ENCODE peak calls at places on chromosomes 11 and 22, in ten cellular contexts. Q is Caco-2, H is HCT116, N is fibroblast of lung, U is right atrium auricular region, M is SK-N-SH, R is astrocyte, K is GM23338, B is esophagus squamous epithelium, P is body of pancreas. W is an unnamed sample. For H3K36me3, the result is how much of the 10 kb centered on the place peaks cover.

GRCh38 chr11:20053572-20053971 is 106.7 kb downstream of the DBX1 start:
- DNase-seq in M (no peak), K (no peak), R (no peak), N (no peak), B (no peak), H (no peak), U (no peak), P (no peak), Q (no peak), W (no peak)

GRCh38 chr22:19086944-19087343 is 35.3 kb downstream of the DGCR2 start:
- DNase-seq in K (no peak), R (peak), H (no peak), M (no peak), B (no peak), P (no peak), U (no peak), Q (no peak), N (peak), W (no peak)

GRCh38 chr11:8056810-8057463 is 24.1 kb upstream of the TUB start:
- DNase-seq in B (no peak), H (no peak), M (no peak), N (peak), R (peak), U (peak), K (no peak), Q (no peak), P (no peak), W (no peak)

GRCh38 chr11:76139317-76139716 is 67.0 kb downstream of the WNT11 start:
- DNase-seq in N (no peak), P (no peak), U (no peak), Q (no peak), H (no peak), R (no peak), B (no peak), K (no peak), M (no peak), W (no peak)

GRCh38 chr22:44369241-44369652 is 56.5 kb upstream of the SHISAL1 start:
- DNase-seq in Q (no peak), K (peak), U (no peak), H (no peak), N (no peak), R (no peak), M (no peak), B (no peak), P (no peak), W (no peak)

GRCh38 chr22:45218974-45219373 is 21.7 kb downstream of the KIAA0930 start:
- DNase-seq in M (peak), P (no peak), H (no peak), K (no peak), N (peak), U (no peak), B (no peak), Q (no peak), R (no peak), W (no peak)

GRCh38 chr11:123577081-123577598 is 77.3 kb downstream of the SCN3B start:
- DNase-seq in R (peak), U (peak), N (peak), Q (peak), M (peak), B (no peak), K (peak), P (peak), H (peak), W (peak)

GRCh38 chr11:105577645-105578044 is 32.2 kb upstream of the GRIA4 start:
- DNase-seq in U (no peak), Q (no peak), N (peak), M (peak), P (no peak), R (peak), H (no peak), B (no peak), K (no peak), W (no peak)

GRCh38 chr11:8342821-8343681 is 79.4 kb upstream of the LMO1 start:
- DNase-seq in R (no peak), Q (no peak), H (no peak), N (no peak), B (no peak), K (no peak), M (peak), U (no peak), P (no peak), W (peak)

GRCh38 chr11:122209619-122210377 is 93.8 kb upstream of the BLID start:
- DNase-seq in H (no peak), M (peak), B (no peak), N (peak), Q (no peak), R (peak), P (peak), U (peak), K (no peak), W (no peak)

GRCh38 chr11:7571640-7572000 is 57.8 kb downstream of the PPFIBP2 start:
- DNase-seq in H (peak), B (no peak), R (peak), N (peak), M (peak), K (peak), P (peak), U (peak), Q (peak), W (no peak)

GRCh38 chr22:48949375-48950149 is 878.1 kb downstream of the BRD1 start:
- DNase-seq in P (no peak), R (no peak), H (no peak), U (peak), B (no peak), M (no peak), K (no peak), N (no peak), Q (no peak), W (no peak)

GRCh38 chr11:122637538-122637937 is 18.0 kb upstream of the UBASH3B start:
- DNase-seq in N (no peak), K (no peak), P (no peak), R (no peak), H (no peak), B (no peak), U (no peak), M (no peak), Q (peak), W (no peak)

GRCh38 chr11:76186776-76187279 is 19.5 kb downstream of the WNT11 start:
- DNase-seq in U (no peak), M (no peak), K (no peak), P (no peak), Q (no peak), B (no peak), R (no peak), H (no peak), N (no peak), W (no peak)

GRCh38 chr11:111582163-111582562 is 20.1 kb upstream of the SIK2 start:
- DNase-seq in P (no peak), M (no peak), H (no peak), R (no peak), B (no peak), K (no peak), U (no peak), N (no peak), Q (no peak), W (no peak)

GRCh38 chr22:26259510-26259909 is 90.2 kb downstream of the SEZ6L start:
- DNase-seq in N (peak), M (no peak), U (no peak), B (no peak), Q (peak), K (peak), P (no peak), R (peak), H (peak), W (no peak)

GRCh38 chr22:46641829-46642266 is 21.7 kb downstream of the GRAMD4 start:
- DNase-seq in Q (no peak), B (no peak), U (no peak), K (no peak), R (peak), P (no peak), M (no peak), H (no peak), N (peak), W (no peak)

GRCh38 chr11:19595840-19596751 is 116.5 kb upstream of the NAV2 start:
- DNase-seq in H (no peak), Q (no peak), U (peak), K (no peak), P (no peak), B (no peak), N (peak), M (peak), R (peak), W (no peak)

GRCh38 chr11:69916806-69917387 is 97.7 kb upstream of the FGF3 start:
- DNase-seq in K (no peak), R (no peak), Q (peak), N (no peak), M (no peak), B (no peak), P (no peak), U (no peak), H (no peak), W (no peak)

GRCh38 chr11:65781152-65781961 is 581 bp upstream of the AP5B1 start:
- DNase-seq in R (no peak), P (no peak), U (no peak), B (no peak), H (no peak), Q (peak), M (peak), N (no peak), K (peak), W (no peak)

GRCh38 chr11:45924036-45924915 is 1.8 kb downstream of the LARGE2 start:
- DNase-seq in K (no peak), P (peak), Q (peak), M (no peak), H (no peak), U (no peak), N (no peak), R (no peak), B (no peak), W (no peak)

GRCh38 chr11:44516688-44517301 is 48.7 kb upstream of the CD82 start:
- DNase-seq in M (peak), U (no peak), N (no peak), H (no peak), K (no peak), Q (no peak), P (no peak), R (no peak), B (no peak), W (no peak)

GRCh38 chr11:79312591-79313267 is 128.1 kb downstream of the TENM4 start:
- DNase-seq in U (no peak), R (no peak), H (no peak), P (no peak), M (no peak), K (no peak), Q (no peak), B (no peak), N (no peak), W (no peak)

GRCh38 chr11:124586247-124586860 is 16.6 kb downstream of the OR8A1 start:
- DNase-seq in K (peak), B (no peak), U (peak), Q (peak), P (peak), M (peak), N (peak), R (peak), H (peak), W (no peak)

GRCh38 chr11:124582565-124582964 is 12.8 kb downstream of the OR8A1 start:
- DNase-seq in U (no peak), B (no peak), K (no peak), P (no peak), M (no peak), N (no peak), H (no peak), R (no peak), Q (no peak), W (no peak)

GRCh38 chr11:124584681-124585372 is 15.0 kb downstream of the OR8A1 start:
- DNase-seq in R (no peak), P (no peak), H (no peak), B (no peak), M (no peak), Q (no peak), K (no peak), U (no peak), N (no peak), W (no peak)

GRCh38 chr11:124581817-124582216 is 12.0 kb downstream of the OR8A1 start:
- DNase-seq in P (no peak), R (no peak), H (no peak), N (no peak), B (no peak), K (no peak), U (no peak), M (no peak), Q (no peak), W (no peak)

DNA sequence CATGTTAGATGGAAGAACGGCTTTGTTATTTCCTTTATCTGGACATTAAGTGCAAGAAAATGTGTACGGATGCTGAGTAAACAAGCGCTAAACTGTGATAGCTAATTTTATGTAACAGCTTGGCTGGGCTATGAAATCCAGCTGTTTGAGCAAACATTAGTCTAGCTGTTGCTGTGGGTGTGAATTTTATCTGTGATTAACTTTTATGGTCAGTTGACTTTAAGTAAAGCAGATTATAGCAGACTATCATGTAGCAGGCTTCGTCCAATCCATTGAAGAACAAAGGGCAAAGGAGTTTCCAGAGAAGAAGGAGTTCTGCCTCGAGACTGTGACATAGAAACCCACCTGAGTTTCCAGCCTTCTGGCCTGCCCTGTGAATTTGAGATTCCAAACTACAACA is 14.0 kb downstream of the OR8A1 start:
- DNase-seq in B (no peak), M (no peak), N (no peak), R (no peak), Q (no peak), K (no peak), P (no peak), H (no peak), U (no peak), W (no peak)
- H3K4me3 ChIP-seq in B (no peak), M (no peak), N (no peak), R (no peak), Q (no peak), K (no peak), P (no peak), H (no peak), U (no peak), W (no peak)

GRCh38 chr22:41274856-41275255 is 11.1 kb downstream of the RANGAP1 start:
- DNase-seq in N (no peak), B (no peak), P (no peak), M (no peak), H (no peak), U (no peak), K (no peak), Q (no peak), R (no peak), W (no peak)

GRCh38 chr22:41273128-41273527 is 12.9 kb downstream of the RANGAP1 start:
- DNase-seq in B (no peak), K (no peak), R (no peak), N (no peak), M (no peak), U (no peak), H (no peak), Q (no peak), P (no peak), W (no peak)

GRCh38 chr22:41267958-41268357 is 18.0 kb downstream of the RANGAP1 start:
- DNase-seq in B (no peak), M (no peak), N (no peak), U (no peak), H (no peak), K (peak), Q (no peak), P (no peak), R (no peak), W (no peak)

GRCh38 chr22:41271787-41272186 is 14.2 kb downstream of the RANGAP1 start:
- DNase-seq in B (no peak), Q (no peak), H (no peak), R (no peak), P (no peak), K (no peak), N (no peak), U (no peak), M (no peak), W (no peak)
- TF ChIP-seq CTCF in B (peak), Q (no peak), H (no peak), R (no peak), P (no peak), K (no peak), N (no peak), U (no peak), M (no peak), W (no peak)

GRCh38 chr11:10181811-10182210 is 112.2 kb downstream of the SBF2 start:
- DNase-seq in N (peak), K (peak), R (peak), B (no peak), U (no peak), Q (no peak), P (no peak), H (peak), M (peak), W (no peak)
- H3K36me3 ChIP-seq in N (under half), K (under half), R (under half), B (under half), U (under half), Q (under half), P (under half), H (under half), M (under half), W (under half)

GRCh38 chr22:20267441-20268288 is 453 bp downstream of the RTN4R start:
- DNase-seq in M (peak), H (no peak), Q (no peak), B (no peak), K (peak), U (no peak), N (no peak), P (peak), R (no peak), W (no peak)
- H3K4me3 ChIP-seq in M (peak), H (peak), Q (peak), B (peak), K (peak), U (peak), N (no peak), P (no peak), R (no peak), W (no peak)

DNA sequence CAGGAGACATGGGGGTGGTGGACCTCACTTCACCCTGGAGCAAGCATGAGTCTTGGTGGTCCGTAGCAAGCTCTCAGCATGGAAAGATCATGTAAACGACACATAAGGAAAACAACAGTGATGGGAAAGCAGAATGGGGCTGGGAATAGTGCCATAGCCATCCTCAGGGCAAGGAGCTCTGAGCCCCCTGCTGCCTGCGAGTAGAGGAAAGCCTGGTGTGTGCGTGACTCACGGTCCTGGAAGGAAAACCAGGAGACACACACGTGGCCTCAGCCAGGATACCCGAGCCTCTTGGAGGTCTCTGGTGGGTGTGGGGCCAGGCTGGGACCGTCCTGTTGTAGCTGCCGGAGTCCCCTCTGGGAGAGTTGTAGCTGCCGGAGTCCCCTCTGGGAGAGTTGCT is 12.4 kb downstream of the SHANK3 start:
- DNase-seq in R (peak), H (no peak), N (peak), M (peak), B (no peak), U (peak), K (no peak), P (no peak), Q (peak), W (no peak)
- TF ChIP-seq CTCF in R (no peak), H (no peak), N (no peak), M (no peak), B (no peak), U (no peak), K (no peak), P (no peak), Q (no peak), W (no peak)

GRCh38 chr11:72704783-72705287 is 30.6 kb upstream of the PDE2A start:
- DNase-seq in M (no peak), Q (no peak), N (no peak), R (no peak), H (no peak), U (no peak), B (no peak), K (no peak), P (no peak), W (no peak)
- H3K36me3 ChIP-seq in M (under half), Q (under half), N (under half), R (under half), H (under half), U (half or more), B (half or more), K (under half), P (under half), W (half or more)

DNA sequence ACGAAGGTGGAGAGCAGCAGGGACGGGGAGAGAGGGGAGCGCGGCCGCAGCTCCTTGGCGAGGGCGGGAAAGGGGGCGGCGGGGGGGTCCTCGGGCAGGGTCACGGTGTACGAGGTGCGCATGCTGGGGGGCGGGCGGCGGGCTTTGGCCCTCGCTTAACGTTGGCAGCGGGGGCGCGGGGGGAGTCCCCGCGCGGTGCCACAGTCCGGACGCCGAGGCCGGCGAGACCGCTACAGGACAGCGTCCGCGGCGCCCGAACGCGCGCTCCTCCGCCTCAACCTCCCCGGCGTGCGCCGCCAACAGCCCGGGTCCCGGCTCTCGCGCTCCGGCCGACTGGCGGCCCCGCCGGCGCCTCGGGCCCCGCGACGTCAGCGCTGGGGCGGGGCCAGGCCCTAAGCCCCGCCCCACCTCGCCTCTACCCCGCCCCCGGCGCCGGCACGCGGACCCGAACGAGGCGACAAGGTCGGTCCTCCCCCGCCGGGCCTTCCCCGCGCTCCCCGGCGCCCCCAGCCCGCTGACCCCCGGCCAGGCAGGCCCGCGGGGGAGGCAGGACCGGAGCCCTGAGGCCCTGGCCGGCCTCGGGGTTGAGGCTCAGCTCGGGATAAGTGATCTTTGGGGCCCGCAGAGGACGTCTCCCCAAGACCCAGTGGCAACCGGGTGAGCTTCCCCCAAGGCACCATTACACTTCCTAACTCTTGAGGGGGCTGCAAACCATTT is 17.5 kb downstream of the USP2 start:
- DNase-seq in K (peak), N (peak), H (no peak), P (peak), B (no peak), U (no peak), R (no peak), Q (no peak), M (peak), W (peak)
- H3K4me3 ChIP-seq in K (peak), N (no peak), H (peak), P (peak), B (peak), U (peak), R (no peak), Q (peak), M (peak), W (peak)

GRCh38 chr11:134578807-134579708 is 167.0 kb upstream of the B3GAT1 start:
- DNase-seq in P (no peak), M (peak), B (no peak), R (no peak), U (peak), N (no peak), H (peak), K (peak), Q (peak), W (no peak)
- TF ChIP-seq CTCF in P (no peak), M (no peak), B (no peak), R (no peak), U (no peak), N (no peak), H (peak), K (peak), Q (peak), W (peak)